ENCODE peak calls at places on chromosomes 5 and 9, in five cellular contexts. H is body of pancreas, S is transverse colon, Q is breast epithelium, X is uterus. Z is an unnamed sample.

GRCh38 chr9:87853843-87854242 is 28.8 kb upstream of the SPATA31E1 start:
- DNase-seq in X (no peak), S (no peak), Q (no peak), H (no peak), Z (no peak)

GRCh38 chr9:84669293-84670105 is at the start of gene NTRK2:
- DNase-seq in S (no peak), H (peak; percentile 31), X (no peak), Q (no peak), Z (no peak)

GRCh38 chr5:40499514-40500273 is 180.0 kb upstream of the PTGER4 start:
- DNase-seq in H (no peak), S (no peak), Q (no peak), X (no peak), Z (no peak)

GRCh38 chr9:109821711-109822110 is 41.7 kb downstream of the PALM2AKAP2 start:
- DNase-seq in S (no peak), Q (no peak), H (no peak), X (no peak), Z (no peak)

GRCh38 chr9:86827893-86828292 is 119.4 kb downstream of the GAS1 start:
- DNase-seq in S (no peak), X (no peak), Q (no peak), H (peak; percentile 4), Z (no peak)

GRCh38 chr9:16341176-16341575 is 529.3 kb downstream of the BNC2 start:
- DNase-seq in Q (no peak), H (no peak), X (no peak), S (no peak), Z (no peak)

GRCh38 chr5:108451269-108451668 is 69.4 kb upstream of the FBXL17 start:
- DNase-seq in X (no peak), H (no peak), Q (no peak), S (no peak), Z (no peak)

GRCh38 chr5:140821375-140822280 is at the start of gene PCDHA5:
- DNase-seq in H (no peak), Q (no peak), X (peak; percentile 31), S (no peak), Z (no peak)

GRCh38 chr9:122552812-122553211 is at the start of gene OR1N2:
- DNase-seq in Q (no peak), H (no peak), X (no peak), S (no peak), Z (no peak)

GRCh38 chr5:600551-601541 is 11.3 kb upstream of the CEP72 start:
- DNase-seq in H (peak; percentile 84), Q (no peak), X (no peak), S (peak; percentile 27), Z (no peak)

GRCh38 chr5:149317281-149318048 is 27.8 kb upstream of the GRPEL2 start:
- DNase-seq in X (peak; percentile 29), Q (no peak), H (peak; percentile 34), S (peak; percentile 27), Z (peak; percentile 37)

GRCh38 chr5:175092691-175093090 is 351.3 kb downstream of the DRD1 start:
- DNase-seq in H (no peak), S (no peak), Q (no peak), X (no peak), Z (no peak)

GRCh38 chr9:89418882-89419641 is 78.9 kb downstream of the SEMA4D start:
- DNase-seq in S (peak; percentile 66), H (no peak), Q (no peak), X (no peak), Z (no peak)

GRCh38 chr5:150317048-150318003 is 14.6 kb upstream of the ARSI start:
- DNase-seq in H (peak; percentile 20), X (no peak), Q (no peak), S (no peak), Z (peak; percentile 97)

GRCh38 chr9:37002413-37003217 is 31.5 kb downstream of the PAX5 start:
- DNase-seq in S (no peak), Q (no peak), H (no peak), X (no peak), Z (no peak)

GRCh38 chr5:123371575-123372179 is 51.5 kb downstream of the CEP120 start:
- DNase-seq in H (peak; percentile 27), X (peak; percentile 16), S (peak; percentile 56), Q (no peak), Z (peak; percentile 5)

GRCh38 chr9:105138306-105138801 is 106.1 kb upstream of the SLC44A1 start:
- DNase-seq in H (no peak), X (no peak), Q (no peak), S (peak; percentile 53), Z (no peak)

GRCh38 chr9:108761530-108762347 is 94.0 kb downstream of the ACTL7B start:
- DNase-seq in S (peak; percentile 61), Q (peak; percentile 60), X (peak; percentile 37), H (peak; percentile 60), Z (peak; percentile 77)

GRCh38 chr5:35857004-35857345 is 284 bp downstream of the IL7R start:
- DNase-seq in H (no peak), S (no peak), Q (no peak), X (no peak), Z (no peak)

GRCh38 chr5:110896901-110897300 is 158.1 kb downstream of the SLC25A46 start:
- DNase-seq in X (no peak), H (no peak), S (no peak), Q (no peak), Z (no peak)

GRCh38 chr9:12935714-12936113 is 160.9 kb downstream of the LURAP1L start:
- DNase-seq in X (no peak), S (no peak), H (no peak), Q (no peak), Z (no peak)

GRCh38 chr5:139667730-139668063 is 19.5 kb downstream of the CXXC5 start:
- DNase-seq in S (no peak), Q (no peak), X (no peak), H (no peak), Z (no peak)

GRCh38 chr9:37751186-37751585 is 2.4 kb upstream of the TRMT10B start:
- DNase-seq in X (no peak), H (no peak), Q (no peak), S (no peak), Z (no peak)

GRCh38 chr5:134113572-134113907 is 941 bp upstream of the TCF7 start:
- DNase-seq in S (no peak), X (no peak), Q (no peak), H (no peak), Z (no peak)

GRCh38 chr5:12795333-12795663 is 891.1 kb upstream of the CTNND2 start:
- DNase-seq in Q (no peak), H (no peak), S (no peak), X (no peak), Z (no peak)

GRCh38 chr5:119476341-119476740 is 24.0 kb downstream of the HSD17B4 start:
- DNase-seq in Q (no peak), S (no peak), X (no peak), H (no peak), Z (no peak)

GRCh38 chr5:28077291-28078240 is 1039.2 kb upstream of the CDH9 start:
- DNase-seq in S (no peak), Q (no peak), X (no peak), H (no peak), Z (no peak)

GRCh38 chr9:97923529-97924108 is 1.3 kb upstream of the TRMO start:
- DNase-seq in X (peak; percentile 68), S (peak; percentile 85), Q (peak; percentile 68), H (peak; percentile 87), Z (peak; percentile 34)

GRCh38 chr5:143244000-143244736 is 159.3 kb downstream of the NR3C1 start:
- DNase-seq in H (peak; percentile 62), Q (no peak), S (peak; percentile 29), X (peak; percentile 71), Z (peak; percentile 62)

GRCh38 chr5:41795125-41795524 is 75.1 kb downstream of the OXCT1 start:
- DNase-seq in S (no peak), Q (no peak), X (no peak), H (no peak), Z (no peak)

GRCh38 chr5:111853748-111854147 is 96.8 kb upstream of the NREP start:
- DNase-seq in X (no peak), S (no peak), Q (no peak), H (no peak), Z (no peak)

GRCh38 chr9:33748633-33749304 is 46.6 kb upstream of the PRSS3 start:
- DNase-seq in X (no peak), H (no peak), S (no peak), Q (no peak), Z (no peak)

GRCh38 chr9:124202447-124202971 is 55.2 kb upstream of the NEK6 start:
- DNase-seq in S (peak; percentile 68), X (no peak), Q (no peak), H (peak; percentile 70), Z (no peak)

GRCh38 chr5:56064984-56065383 is 70.2 kb upstream of the IL6ST start:
- DNase-seq in H (no peak), X (no peak), Q (no peak), S (no peak), Z (no peak)

GRCh38 chr5:160197341-160198147 is 31.8 kb upstream of the FABP6 start:
- DNase-seq in H (peak; percentile 8), X (peak; percentile 22), Q (no peak), S (no peak), Z (no peak)

GRCh38 chr5:124651663-124652513 is 94.6 kb downstream of the ZNF608 start:
- DNase-seq in X (peak; percentile 82), H (peak; percentile 83), Q (peak; percentile 71), S (peak; percentile 86), Z (peak; percentile 52)
- TF ChIP-seq POLR2A in X (peak; percentile 48), H (peak; percentile 78), Q (no peak), S (peak; percentile 74), Z (peak; percentile 53)

GRCh38 chr5:138466900-138467710 is 1.8 kb downstream of the EGR1 start:
- DNase-seq in S (peak; percentile 51), Q (no peak), H (peak; percentile 29), X (peak; percentile 38), Z (no peak)
- TF ChIP-seq POLR2A in S (peak; percentile 18), Q (peak; percentile 24), H (peak; percentile 3), X (no peak), Z (no peak)

DNA sequence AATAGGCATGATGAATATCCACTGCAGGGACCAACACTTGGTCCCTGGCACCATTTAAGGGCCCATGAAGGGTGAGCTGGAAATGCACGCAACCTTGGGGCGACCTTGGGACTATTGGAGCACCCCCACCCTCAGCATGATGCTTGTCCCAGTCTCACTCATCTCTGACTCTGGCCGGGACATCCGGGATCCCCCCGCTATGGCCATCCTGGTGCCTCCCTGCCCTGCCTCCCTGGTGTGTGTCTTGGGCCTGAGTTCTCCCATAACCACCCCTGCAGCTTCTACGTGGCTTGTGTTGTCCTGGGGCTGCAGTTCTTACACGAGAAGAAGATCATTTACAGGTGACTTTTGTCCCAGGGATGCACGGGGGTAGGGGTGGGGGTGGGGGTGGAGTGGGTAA is 5.9 kb downstream of the ZDHHC12 start:
- DNase-seq in X (no peak), S (no peak), Q (no peak), H (no peak), Z (no peak)
- TF ChIP-seq POLR2A in X (no peak), S (no peak), Q (no peak), H (no peak), Z (no peak)

GRCh38 chr5:2110137-2110933 is 227.6 kb upstream of the IRX4 start:
- DNase-seq in X (no peak), H (no peak), S (no peak), Q (no peak), Z (no peak)
- TF ChIP-seq POLR2A in X (no peak), H (no peak), S (no peak), Q (no peak), Z (no peak)

Z was measured in H54.